ENCODE peak calls at places on chromosomes 5 and 9, in ten cellular contexts. V is uterus, L is WERI-Rb-1, I is upper lobe of right lung, S is OCI-LY7, B is PC-3, A is ovary, G is heart right ventricle, X is cardiac muscle cell, O is PC-9. Q is an unnamed sample.

GRCh38 chr5:181114844-181115778 is 15.9 kb downstream of the OR2V1 start:
- DNase-seq in V (no peak), L (no peak), I (peak; percentile 51), S (no peak), B (peak; percentile 82), A (no peak), G (no peak), X (peak; percentile 8), O (no peak), Q (peak; percentile 65)

GRCh38 chr9:69207503-69207902 is 33.4 kb downstream of the TJP2 start:
- DNase-seq in V (no peak), L (peak; percentile 11), I (no peak), S (peak; percentile 10), B (no peak), A (no peak), G (peak; percentile 23), X (no peak), O (no peak), Q (peak; percentile 39)

GRCh38 chr5:3149899-3150298 is 398.4 kb upstream of the IRX2 start:
- DNase-seq in V (no peak), L (no peak), I (no peak), S (no peak), B (no peak), A (no peak), G (no peak), X (no peak), O (no peak), Q (no peak)

GRCh38 chr5:143312822-143313221 is 90.7 kb downstream of the NR3C1 start:
- DNase-seq in V (no peak), L (no peak), I (no peak), S (no peak), B (peak; percentile 32), A (no peak), G (no peak), X (no peak), O (peak; percentile 53), Q (peak; percentile 84)

GRCh38 chr5:147708708-147709107 is 73.8 kb downstream of the JAKMIP2 start:
- DNase-seq in V (no peak), L (no peak), I (no peak), S (no peak), B (peak; percentile 15), A (no peak), G (no peak), X (no peak), O (no peak), Q (no peak)

GRCh38 chr5:98529321-98529720 is 244.1 kb upstream of the RGMB start:
- DNase-seq in V (no peak), L (no peak), I (no peak), S (no peak), B (no peak), A (no peak), G (no peak), X (no peak), O (no peak), Q (no peak)

GRCh38 chr5:109191153-109191558 is 218.6 kb downstream of the PJA2 start:
- DNase-seq in V (no peak), L (no peak), I (no peak), S (no peak), B (peak; percentile 54), A (no peak), G (no peak), X (peak; percentile 70), O (peak; percentile 83), Q (peak; percentile 76)

GRCh38 chr5:167208911-167209310 is 1082.5 kb upstream of the WWC1 start:
- DNase-seq in V (no peak), L (no peak), I (no peak), S (no peak), B (peak; percentile 4), A (no peak), G (no peak), X (peak; percentile 5), O (peak; percentile 52), Q (no peak)

GRCh38 chr5:180133971-180134508 is 62.5 kb upstream of the RNF130 start:
- DNase-seq in V (peak; percentile 7), L (no peak), I (no peak), S (no peak), B (no peak), A (no peak), G (no peak), X (no peak), O (no peak), Q (no peak)

GRCh38 chr9:95004452-95005275 is 278.2 kb downstream of the AOPEP start:
- DNase-seq in V (peak; percentile 54), L (peak; percentile 80), I (peak; percentile 85), S (no peak), B (peak; percentile 36), A (peak; percentile 78), G (peak; percentile 67), X (peak; percentile 40), O (no peak), Q (no peak)

GRCh38 chr9:125743687-125744428 is 3.3 kb upstream of the PBX3 start:
- DNase-seq in V (no peak), L (no peak), I (no peak), S (no peak), B (no peak), A (no peak), G (no peak), X (no peak), O (no peak), Q (no peak)

GRCh38 chr5:177327539-177328522 is 16.1 kb upstream of the MXD3 start:
- DNase-seq in V (peak; percentile 54), L (no peak), I (peak; percentile 52), S (no peak), B (peak; percentile 71), A (peak; percentile 21), G (no peak), X (peak; percentile 84), O (no peak), Q (no peak)

GRCh38 chr5:72584466-72584865 is 77.3 kb upstream of the ZNF366 start:
- DNase-seq in V (no peak), L (no peak), I (no peak), S (no peak), B (no peak), A (no peak), G (no peak), X (peak; percentile 54), O (no peak), Q (no peak)

GRCh38 chr9:121277518-121278275 is 9.7 kb downstream of the GSN start:
- DNase-seq in V (no peak), L (no peak), I (no peak), S (no peak), B (no peak), A (no peak), G (no peak), X (peak; percentile 37), O (peak; percentile 51), Q (peak; percentile 39)
- H3K4me3 ChIP-seq in V (no peak overlapping the region), L (no peak overlapping the region), I (no peak overlapping the region), S (no peak overlapping the region), B (no peak overlapping the region), A (no peak overlapping the region), G (no peak overlapping the region), X (no peak overlapping the region), O (no peak overlapping the region), Q (no peak overlapping the region)

GRCh38 chr9:136392538-136393449 is 7.2 kb downstream of the SNAPC4 start:
- DNase-seq in V (no peak), L (no peak), I (no peak), S (no peak), B (no peak), A (no peak), G (no peak), X (no peak), O (no peak), Q (no peak)

GRCh38 chr9:136396219-136396515 is 3.8 kb downstream of the SNAPC4 start:
- DNase-seq in V (no peak), L (no peak), I (no peak), S (no peak), B (no peak), A (no peak), G (no peak), X (no peak), O (no peak), Q (no peak)

GRCh38 chr9:136395345-136396218 is 4.4 kb downstream of the SNAPC4 start:
- DNase-seq in V (no peak), L (no peak), I (no peak), S (no peak), B (no peak), A (peak; percentile 19), G (no peak), X (no peak), O (no peak), Q (no peak)

GRCh38 chr9:136393531-136393930 is 6.4 kb downstream of the SNAPC4 start:
- DNase-seq in V (no peak), L (no peak), I (no peak), S (no peak), B (no peak), A (peak; percentile 19), G (no peak), X (no peak), O (no peak), Q (no peak)

DNA sequence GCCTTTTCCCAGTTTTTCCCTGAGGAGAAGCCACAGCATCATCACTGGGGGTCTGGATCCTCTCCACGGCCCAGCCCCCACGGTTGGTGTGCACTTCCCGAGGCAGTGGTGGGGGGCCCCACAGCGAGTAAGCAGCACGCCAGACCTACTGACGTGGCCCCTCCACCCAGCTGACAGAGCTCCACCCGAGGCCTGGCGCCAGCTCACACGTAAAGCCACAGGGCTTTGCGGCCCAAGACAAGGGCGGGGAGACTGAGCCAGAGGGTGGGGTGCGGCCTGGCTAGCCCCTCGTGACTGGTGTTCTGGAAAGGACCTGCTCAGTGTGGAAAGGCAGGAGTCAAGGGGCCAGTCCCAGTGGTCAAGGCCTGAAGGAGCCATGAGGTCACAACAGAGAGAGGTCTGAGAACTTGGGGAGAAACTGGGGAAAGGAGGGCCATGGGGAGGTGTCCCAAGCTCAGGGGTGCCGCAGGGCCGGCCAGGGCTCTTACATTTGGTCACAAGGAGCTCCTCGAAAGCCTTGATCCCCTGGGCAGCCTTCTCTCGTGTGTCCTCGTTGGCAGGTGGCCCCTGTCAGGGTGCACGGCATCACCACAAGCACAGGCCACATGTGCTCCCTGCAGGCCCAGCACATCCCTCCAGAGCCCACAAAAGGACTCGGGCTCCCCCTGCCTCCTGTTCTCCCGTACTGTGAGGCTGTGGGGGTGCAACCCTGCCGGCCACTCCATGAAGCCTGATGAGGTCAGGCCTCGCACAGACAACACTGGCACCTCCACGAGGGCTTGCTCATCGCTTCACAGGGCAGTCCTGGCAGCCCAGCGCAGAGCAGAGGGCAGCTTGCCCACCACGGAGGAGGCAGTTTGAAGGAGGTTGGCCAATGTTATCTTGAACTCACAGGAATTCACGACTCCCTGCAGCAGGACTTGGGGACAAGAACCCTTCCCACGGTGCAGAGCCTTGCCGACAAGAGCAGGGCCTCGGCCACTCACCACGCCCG is 5.4 kb downstream of the SNAPC4 start:
- DNase-seq in V (no peak), L (no peak), I (no peak), S (no peak), B (no peak), A (no peak), G (no peak), X (no peak), O (no peak), Q (no peak)
- H3K36me3 ChIP-seq in V (no peaks in the 10 kb centered on the region), L (peaks cover 80% of the 10 kb centered on the region), I (peaks cover 50% of the 10 kb centered on the region), S (peaks cover 86% of the 10 kb centered on the region), B (peaks cover 7% of the 10 kb centered on the region), A (no peaks in the 10 kb centered on the region), G (peaks cover 77% of the 10 kb centered on the region), X (peaks cover 23% of the 10 kb centered on the region), O (peaks cover 13% of the 10 kb centered on the region), Q (peaks cover 53% of the 10 kb centered on the region)

GRCh38 chr5:41636605-41637004 is 126.2 kb upstream of the PLCXD3 start:
- DNase-seq in V (no peak), L (peak; percentile 35), I (no peak), S (peak; percentile 8), B (peak; percentile 72), A (no peak), G (no peak), X (peak; percentile 38), O (no peak), Q (peak; percentile 11)
- TF ChIP-seq CTCF in V (no peak), L (peak; percentile 11), I (no peak), S (peak; percentile 40), B (peak; percentile 68), A (no peak), G (peak; percentile 15), X (peak; percentile 41), O (peak; percentile 60), Q (peak; percentile 3)

GRCh38 chr9:132672413-132672690 is 2.1 kb downstream of the GTF3C4 start:
- DNase-seq in V (no peak), L (no peak), I (no peak), S (no peak), B (peak; percentile 80), A (no peak), G (no peak), X (no peak), O (no peak), Q (peak; percentile 83)
- H3K4me3 ChIP-seq in V (no peak overlapping the region), L (no peak overlapping the region), I (no peak overlapping the region), S (peak overlapping the region; percentile 96), B (peak overlapping the region; percentile 91), A (no peak overlapping the region), G (no peak overlapping the region), X (no peak overlapping the region), O (peak overlapping the region; percentile 85), Q (no peak overlapping the region)